ENCODE peak calls at places on chromosomes 5 and 9, in five cellular contexts. S is RWPE1, B is right cardiac atrium, W is left lung, Z is COR-L47. I is an unnamed sample.
A peak's percentile ranks its signal among the peaks of the same experiment; 100 is the strongest.

GRCh38 chr5:86968311-86968753 is 299.4 kb upstream of the RASA1 start:
- DNase-seq in W (peak; percentile 33), Z (peak; percentile 25), S (peak; percentile 58), B (peak; percentile 40), I (peak; percentile 55)

GRCh38 chr5:4373051-4373450 is 767.1 kb upstream of the ADAMTS16 start:
- DNase-seq in S (no peak), B (no peak), W (no peak), Z (no peak), I (no peak)

GRCh38 chr9:110626109-110626829 is 42.3 kb upstream of the MUSK start:
- DNase-seq in B (no peak), W (no peak), S (no peak), Z (no peak), I (peak; percentile 40)

GRCh38 chr9:129609486-129610192 is 11.3 kb downstream of the C9orf50 start:
- DNase-seq in W (no peak), S (no peak), Z (no peak), B (peak; percentile 58), I (peak; percentile 9)

GRCh38 chr5:135095871-135096270 is 61.8 kb upstream of the PITX1 start:
- DNase-seq in B (no peak), Z (no peak), S (no peak), W (no peak), I (no peak)

GRCh38 chr9:21812945-21813568 is 10.6 kb downstream of the MTAP start:
- DNase-seq in S (peak; percentile 58), Z (peak; percentile 51), W (peak; percentile 87), B (peak; percentile 57), I (peak; percentile 71)

GRCh38 chr5:40578501-40579451 is 100.9 kb upstream of the PTGER4 start:
- DNase-seq in B (no peak), W (no peak), Z (no peak), S (no peak), I (peak; percentile 73)

GRCh38 chr5:42461507-42461906 is 38.3 kb downstream of the GHR start:
- DNase-seq in Z (no peak), B (no peak), W (no peak), S (no peak), I (no peak)

GRCh38 chr9:91580136-91580535 is 156.5 kb upstream of the NFIL3 start:
- DNase-seq in Z (no peak), W (no peak), S (peak; percentile 48), B (no peak), I (peak; percentile 51)

GRCh38 chr5:98796197-98796972 is 22.9 kb downstream of the RGMB start:
- DNase-seq in W (no peak), Z (peak; percentile 3), S (peak; percentile 88), B (no peak), I (peak; percentile 64)

GRCh38 chr9:112997236-112997941 is 14.6 kb downstream of the ZNF883 start:
- DNase-seq in Z (no peak), S (no peak), B (no peak), W (no peak), I (no peak)

GRCh38 chr9:34158362-34158869 is 20.4 kb upstream of the UBAP1 start:
- DNase-seq in W (no peak), S (peak; percentile 88), B (no peak), Z (no peak), I (peak; percentile 100)

GRCh38 chr5:106097308-106097707 is 1573.4 kb downstream of the EFNA5 start:
- DNase-seq in Z (no peak), S (no peak), W (no peak), B (no peak), I (peak; percentile 82)

GRCh38 chr9:117414906-117415583 is at the start of gene ASTN2:
- DNase-seq in W (no peak), Z (no peak), S (peak; percentile 27), B (peak; percentile 44), I (no peak)

GRCh38 chr5:150278046-150278760 is 11.4 kb downstream of the CAMK2A start:
- DNase-seq in Z (no peak), B (no peak), S (no peak), W (no peak), I (no peak)

GRCh38 chr5:141208478-141208877 is at the start of gene PCDHB12:
- DNase-seq in S (no peak), W (no peak), Z (peak; percentile 59), B (no peak), I (no peak)

GRCh38 chr9:75636427-75637045 is 253.9 kb upstream of the PCSK5 start:
- DNase-seq in Z (no peak), B (no peak), S (no peak), W (no peak), I (no peak)

GRCh38 chr5:77214151-77214550 is 3.7 kb downstream of the PDE8B start:
- DNase-seq in S (no peak), Z (no peak), B (no peak), W (no peak), I (no peak)

GRCh38 chr5:180380856-180381255 is 27.7 kb upstream of the GFPT2 start:
- DNase-seq in B (no peak), W (no peak), S (no peak), Z (no peak), I (no peak)

GRCh38 chr9:35481347-35481975 is 8.4 kb upstream of the RUSC2 start:
- DNase-seq in S (peak; percentile 77), W (no peak), B (peak; percentile 45), Z (peak; percentile 40), I (peak; percentile 63)

GRCh38 chr9:89154651-89155336 is 23.8 kb downstream of the SHC3 start:
- DNase-seq in S (peak; percentile 70), W (no peak), Z (no peak), B (no peak), I (peak; percentile 92)

I was measured in bronchial epithelial cell.